ENCODE peak calls at places on chromosomes 6 and 20, in six cellular contexts. One of them, this sample, is unnamed.

GRCh38 chr6:13593720-13594119 is 19.3 kb downstream of the SIRT5 start:
- DNase-seq in mesenchymal stem cell: no peak
- DNase-seq in heart right ventricle: no peak
- DNase-seq in AG04450: no peak
- DNase-seq in CD4-positive, alpha-beta T cell: no peak
- DNase-seq in C1 segment of cervical spinal cord: no peak
- DNase-seq in this sample: no peak

GRCh38 chr6:84489598-84489997 is 262.2 kb upstream of the CEP162 start:
- DNase-seq in mesenchymal stem cell: no peak
- DNase-seq in CD4-positive, alpha-beta T cell: no peak
- DNase-seq in C1 segment of cervical spinal cord: no peak
- DNase-seq in AG04450: no peak
- DNase-seq in heart right ventricle: no peak
- DNase-seq in this sample: no peak

GRCh38 chr6:45986746-45987274 is 28.9 kb downstream of the CLIC5 start:
- DNase-seq in heart right ventricle: peak; percentile 70
- DNase-seq in AG04450: no peak
- DNase-seq in C1 segment of cervical spinal cord: no peak
- DNase-seq in CD4-positive, alpha-beta T cell: no peak
- DNase-seq in mesenchymal stem cell: peak; percentile 16
- DNase-seq in this sample: no peak

GRCh38 chr20:13220857-13221297 is at the start of gene ISM1:
- DNase-seq in mesenchymal stem cell: peak; percentile 14
- DNase-seq in AG04450: no peak
- DNase-seq in C1 segment of cervical spinal cord: no peak
- DNase-seq in CD4-positive, alpha-beta T cell: peak; percentile 23
- DNase-seq in heart right ventricle: no peak
- DNase-seq in this sample: no peak

GRCh38 chr6:11634110-11634509 is 96.6 kb downstream of the TMEM170B start:
- DNase-seq in heart right ventricle: no peak
- DNase-seq in C1 segment of cervical spinal cord: no peak
- DNase-seq in mesenchymal stem cell: no peak
- DNase-seq in CD4-positive, alpha-beta T cell: no peak
- DNase-seq in AG04450: no peak
- DNase-seq in this sample: no peak

GRCh38 chr20:41407617-41408016 is 41.0 kb upstream of the EMILIN3 start:
- DNase-seq in AG04450: no peak
- DNase-seq in C1 segment of cervical spinal cord: no peak
- DNase-seq in heart right ventricle: no peak
- DNase-seq in CD4-positive, alpha-beta T cell: no peak
- DNase-seq in mesenchymal stem cell: no peak
- DNase-seq in this sample: no peak

GRCh38 chr6:78935561-78935960 is 68.2 kb downstream of the IRAK1BP1 start:
- DNase-seq in AG04450: no peak
- DNase-seq in mesenchymal stem cell: no peak
- DNase-seq in C1 segment of cervical spinal cord: no peak
- DNase-seq in heart right ventricle: no peak
- DNase-seq in CD4-positive, alpha-beta T cell: no peak
- DNase-seq in this sample: no peak

GRCh38 chr6:157442296-157442695 is 61.3 kb downstream of the ZDHHC14 start:
- DNase-seq in heart right ventricle: no peak
- DNase-seq in C1 segment of cervical spinal cord: no peak
- DNase-seq in CD4-positive, alpha-beta T cell: no peak
- DNase-seq in mesenchymal stem cell: peak; percentile 66
- DNase-seq in AG04450: peak; percentile 11
- DNase-seq in this sample: peak; percentile 45

GRCh38 chr6:26270121-26270861 is 94.7 kb upstream of the BTN3A2 start:
- DNase-seq in C1 segment of cervical spinal cord: no peak
- DNase-seq in heart right ventricle: no peak
- DNase-seq in AG04450: no peak
- DNase-seq in mesenchymal stem cell: peak; percentile 47
- DNase-seq in CD4-positive, alpha-beta T cell: no peak
- DNase-seq in this sample: no peak

GRCh38 chr20:63152322-63153253 is 63.3 kb downstream of the YTHDF1 start:
- DNase-seq in CD4-positive, alpha-beta T cell: no peak
- DNase-seq in mesenchymal stem cell: no peak
- DNase-seq in C1 segment of cervical spinal cord: no peak
- DNase-seq in heart right ventricle: no peak
- DNase-seq in AG04450: no peak
- DNase-seq in this sample: no peak

GRCh38 chr6:11025911-11026635 is 18.0 kb downstream of the ELOVL2 start:
- DNase-seq in C1 segment of cervical spinal cord: no peak
- DNase-seq in AG04450: no peak
- DNase-seq in mesenchymal stem cell: peak; percentile 68
- DNase-seq in heart right ventricle: no peak
- DNase-seq in CD4-positive, alpha-beta T cell: no peak
- DNase-seq in this sample: no peak

GRCh38 chr6:136607932-136608772 is 57.9 kb upstream of the MAP7 start:
- DNase-seq in heart right ventricle: peak; percentile 69
- DNase-seq in mesenchymal stem cell: peak; percentile 77
- DNase-seq in AG04450: no peak
- DNase-seq in CD4-positive, alpha-beta T cell: peak; percentile 80
- DNase-seq in C1 segment of cervical spinal cord: peak; percentile 13
- DNase-seq in this sample: peak; percentile 38

GRCh38 chr6:5179917-5180316 is 80.8 kb downstream of the LYRM4 start:
- DNase-seq in mesenchymal stem cell: peak; percentile 61
- DNase-seq in AG04450: no peak
- DNase-seq in CD4-positive, alpha-beta T cell: no peak
- DNase-seq in heart right ventricle: no peak
- DNase-seq in C1 segment of cervical spinal cord: no peak
- DNase-seq in this sample: no peak

GRCh38 chr6:48078092-48078491 is 32.9 kb downstream of the PTCHD4 start:
- DNase-seq in AG04450: no peak
- DNase-seq in CD4-positive, alpha-beta T cell: no peak
- DNase-seq in heart right ventricle: no peak
- DNase-seq in mesenchymal stem cell: no peak
- DNase-seq in C1 segment of cervical spinal cord: no peak
- DNase-seq in this sample: no peak

GRCh38 chr6:169884158-169884557 is 132.7 kb downstream of the ERMARD start:
- DNase-seq in mesenchymal stem cell: no peak
- DNase-seq in heart right ventricle: no peak
- DNase-seq in C1 segment of cervical spinal cord: no peak
- DNase-seq in CD4-positive, alpha-beta T cell: no peak
- DNase-seq in AG04450: no peak
- DNase-seq in this sample: no peak

GRCh38 chr6:42383421-42384208 is 68.1 kb downstream of the TRERF1 start:
- DNase-seq in heart right ventricle: no peak
- DNase-seq in C1 segment of cervical spinal cord: no peak
- DNase-seq in CD4-positive, alpha-beta T cell: no peak
- DNase-seq in AG04450: no peak
- DNase-seq in mesenchymal stem cell: no peak
- DNase-seq in this sample: no peak